ENCODE peak calls at places on chromosomes 5 and 9, in five cellular contexts. One of them, this sample, is unnamed.

GRCh38 chr5:172436874-172437369 is 17.4 kb downstream of the SH3PXD2B start:
- DNase-seq in stimulated activated CD8-positive, alpha-beta memory T cell treated with anti-CD3 and anti-CD28 coated beads, Interleukin-4, amount 100 ng/mL, for 4 hours: no peak
- DNase-seq in IMR-90: no peak
- DNase-seq in neural crest cell: no peak
- DNase-seq in fibroblast of pulmonary artery: no peak
- DNase-seq in this sample: no peak

GRCh38 chr5:65062684-65063083 is 294.0 kb downstream of the CWC27 start:
- DNase-seq in stimulated activated CD8-positive, alpha-beta memory T cell treated with anti-CD3 and anti-CD28 coated beads, Interleukin-4, amount 100 ng/mL, for 4 hours: no peak
- DNase-seq in IMR-90: peak; percentile 94
- DNase-seq in neural crest cell: no peak
- DNase-seq in fibroblast of pulmonary artery: peak; percentile 97
- DNase-seq in this sample: no peak

GRCh38 chr5:139658928-139659667 is 10.9 kb downstream of the CXXC5 start:
- DNase-seq in stimulated activated CD8-positive, alpha-beta memory T cell treated with anti-CD3 and anti-CD28 coated beads, Interleukin-4, amount 100 ng/mL, for 4 hours: no peak
- DNase-seq in IMR-90: peak; percentile 77
- DNase-seq in neural crest cell: no peak
- DNase-seq in fibroblast of pulmonary artery: peak; percentile 72
- DNase-seq in this sample: no peak

GRCh38 chr9:72601595-72601994 is 80.2 kb downstream of the TMC1 start:
- DNase-seq in stimulated activated CD8-positive, alpha-beta memory T cell treated with anti-CD3 and anti-CD28 coated beads, Interleukin-4, amount 100 ng/mL, for 4 hours: no peak
- DNase-seq in IMR-90: no peak
- DNase-seq in neural crest cell: no peak
- DNase-seq in fibroblast of pulmonary artery: no peak
- DNase-seq in this sample: no peak

GRCh38 chr5:160287378-160288051 is 24.8 kb downstream of the CCNJL start:
- DNase-seq in stimulated activated CD8-positive, alpha-beta memory T cell treated with anti-CD3 and anti-CD28 coated beads, Interleukin-4, amount 100 ng/mL, for 4 hours: no peak
- DNase-seq in IMR-90: no peak
- DNase-seq in neural crest cell: peak; percentile 45
- DNase-seq in fibroblast of pulmonary artery: peak; percentile 33
- DNase-seq in this sample: no peak

GRCh38 chr5:81687292-81687691 is 63.6 kb downstream of the SSBP2 start:
- DNase-seq in stimulated activated CD8-positive, alpha-beta memory T cell treated with anti-CD3 and anti-CD28 coated beads, Interleukin-4, amount 100 ng/mL, for 4 hours: no peak
- DNase-seq in IMR-90: no peak
- DNase-seq in neural crest cell: no peak
- DNase-seq in fibroblast of pulmonary artery: no peak
- DNase-seq in this sample: no peak

GRCh38 chr9:35790385-35791291 is 753 bp upstream of the NPR2 start:
- DNase-seq in stimulated activated CD8-positive, alpha-beta memory T cell treated with anti-CD3 and anti-CD28 coated beads, Interleukin-4, amount 100 ng/mL, for 4 hours: peak; percentile 21
- DNase-seq in IMR-90: peak; percentile 83
- DNase-seq in neural crest cell: peak; percentile 70
- DNase-seq in fibroblast of pulmonary artery: peak; percentile 93
- DNase-seq in this sample: no peak

GRCh38 chr5:160922311-160922710 is 70.3 kb upstream of the ATP10B start:
- DNase-seq in stimulated activated CD8-positive, alpha-beta memory T cell treated with anti-CD3 and anti-CD28 coated beads, Interleukin-4, amount 100 ng/mL, for 4 hours: no peak
- DNase-seq in IMR-90: no peak
- DNase-seq in neural crest cell: no peak
- DNase-seq in fibroblast of pulmonary artery: no peak
- DNase-seq in this sample: no peak

GRCh38 chr5:55338092-55338613 is 30.4 kb downstream of the MTREX start:
- DNase-seq in stimulated activated CD8-positive, alpha-beta memory T cell treated with anti-CD3 and anti-CD28 coated beads, Interleukin-4, amount 100 ng/mL, for 4 hours: no peak
- DNase-seq in IMR-90: peak; percentile 2
- DNase-seq in neural crest cell: no peak
- DNase-seq in fibroblast of pulmonary artery: no peak
- DNase-seq in this sample: no peak

GRCh38 chr5:12777342-12777741 is 873.1 kb upstream of the CTNND2 start:
- DNase-seq in stimulated activated CD8-positive, alpha-beta memory T cell treated with anti-CD3 and anti-CD28 coated beads, Interleukin-4, amount 100 ng/mL, for 4 hours: no peak
- DNase-seq in IMR-90: no peak
- DNase-seq in neural crest cell: no peak
- DNase-seq in fibroblast of pulmonary artery: no peak
- DNase-seq in this sample: no peak